ENCODE peak calls at places on chromosome 22, in nine cellular contexts. U, P, I, W, O, V, N, A and B are unnamed samples.

GRCh38 chr22:36395922-36396321 is 8.2 kb upstream of the MYH9 start:
- DNase-seq in U (no peak), P (no peak), I (no peak), W (no peak), O (no peak), V (peak; percentile 81), N (peak; percentile 84), A (peak; percentile 74), B (no peak)

GRCh38 chr22:43643362-43643761 is 168.7 kb downstream of the EFCAB6 start:
- DNase-seq in U (no peak), P (peak; percentile 13), I (no peak), W (no peak), O (no peak), V (no peak), N (no peak), A (no peak), B (no peak)

GRCh38 chr22:46742576-46743221 is 4.6 kb upstream of the CERK start:
- DNase-seq in U (no peak), P (peak; percentile 50), I (no peak), W (no peak), O (no peak), V (no peak), N (no peak), A (no peak), B (no peak)

GRCh38 chr22:46612904-46613605 is 7.1 kb upstream of the GRAMD4 start:
- DNase-seq in U (no peak), P (no peak), I (peak; percentile 32), W (peak; percentile 23), O (peak; percentile 33), V (no peak), N (no peak), A (no peak), B (no peak)

GRCh38 chr22:20611418-20611817 is 104.0 kb downstream of the MED15 start:
- DNase-seq in U (no peak), P (no peak), I (no peak), W (no peak), O (no peak), V (no peak), N (no peak), A (no peak), B (no peak)

GRCh38 chr22:30574095-30574981 is at the start of gene GAL3ST1:
- DNase-seq in U (no peak), P (no peak), I (no peak), W (no peak), O (peak; percentile 66), V (no peak), N (no peak), A (no peak), B (no peak)

GRCh38 chr22:48238966-48239365 is 1476.5 kb downstream of the TBC1D22A start:
- DNase-seq in U (no peak), P (no peak), I (no peak), W (no peak), O (peak; percentile 13), V (no peak), N (no peak), A (no peak), B (no peak)

GRCh38 chr22:40345801-40346177 is 511 bp upstream of the ADSL start:
- DNase-seq in U (no peak), P (no peak), I (peak; percentile 66), W (peak; percentile 52), O (peak; percentile 27), V (peak; percentile 18), N (no peak), A (peak; percentile 47), B (no peak)

GRCh38 chr22:21684492-21685163 is 18.8 kb downstream of the PPIL2 start:
- DNase-seq in U (no peak), P (no peak), I (no peak), W (no peak), O (no peak), V (no peak), N (no peak), A (no peak), B (no peak)